ENCODE peak calls at places on chromosomes 11 and 22, in four cellular contexts. X is neural progenitor cell; Z is stimulated activated CD4-positive, alpha-beta T cell treated with anti-CD3 and anti-CD28 coated beads, Interleukin-15, amount 100 ng/mL, for 1 hour; L is HCT116. Y is an unnamed sample.

GRCh38 chr11:100930185-100930778 is 199.3 kb downstream of the PGR start:
- DNase-seq in X (peak; percentile 73), Z (no peak), L (peak; percentile 47), Y (no peak)

GRCh38 chr22:38336699-38337098 is 19.5 kb upstream of the CSNK1E start:
- DNase-seq in L (no peak), Z (no peak), X (no peak), Y (no peak)

GRCh38 chr11:18798941-18799469 is 7.4 kb upstream of the PTPN5 start:
- DNase-seq in L (no peak), X (no peak), Z (no peak), Y (no peak)

GRCh38 chr11:1485504-1485885 is 1.1 kb downstream of the MOB2 start:
- DNase-seq in L (no peak), X (no peak), Z (no peak), Y (no peak)

GRCh38 chr22:18954333-18954732 is 18.2 kb upstream of the PRODH start:
- DNase-seq in X (peak; percentile 81), L (no peak), Z (peak; percentile 31), Y (no peak)

GRCh38 chr11:45470151-45471001 is 184.2 kb upstream of the SYT13 start:
- DNase-seq in Z (no peak), L (no peak), X (no peak), Y (no peak)

GRCh38 chr11:128593281-128593680 is 5.9 kb upstream of the ETS1 start:
- DNase-seq in X (peak; percentile 88), Z (no peak), L (no peak), Y (no peak)

GRCh38 chr11:48094643-48095339 is 114.4 kb downstream of the PTPRJ start:
- DNase-seq in Z (no peak), X (no peak), L (no peak), Y (no peak)

GRCh38 chr11:3123761-3124733 is 41.1 kb downstream of the OSBPL5 start:
- DNase-seq in L (peak; percentile 34), Z (no peak), X (no peak), Y (no peak)

GRCh38 chr11:26715133-26715532 is 6.7 kb downstream of the SLC5A12 start:
- DNase-seq in Z (no peak), X (no peak), L (no peak), Y (no peak)

GRCh38 chr11:6719588-6719987 is 36.4 kb upstream of the MRPL17 start:
- DNase-seq in L (no peak), Z (no peak), X (no peak), Y (no peak)

GRCh38 chr11:31809857-31810778 is 1.0 kb downstream of the PAX6 start:
- DNase-seq in Z (no peak), X (peak; percentile 70), L (no peak), Y (no peak)

GRCh38 chr11:47716692-47717091 is 1.5 kb upstream of the AGBL2 start:
- DNase-seq in Z (no peak), L (no peak), X (no peak), Y (no peak)

GRCh38 chr11:2483426-2483825 is 38.6 kb downstream of the KCNQ1 start:
- DNase-seq in L (no peak), X (no peak), Z (no peak), Y (no peak)

GRCh38 chr11:66317766-66318575 is 1.1 kb upstream of the CD248 start:
- DNase-seq in L (no peak), X (peak; percentile 51), Z (no peak), Y (no peak)

GRCh38 chr22:23149743-23150238 is 4.5 kb downstream of the RAB36 start:
- DNase-seq in L (no peak), X (no peak), Z (no peak), Y (no peak)

GRCh38 chr11:24496728-24497396 is at the start of gene LUZP2:
- DNase-seq in X (peak; percentile 88), L (no peak), Z (no peak), Y (no peak)

GRCh38 chr11:1570001-1570453 is 2.0 kb downstream of the DUSP8 start:
- DNase-seq in Z (no peak), L (no peak), X (no peak), Y (no peak)

GRCh38 chr11:115607621-115608191 is 103.5 kb upstream of the CADM1 start:
- DNase-seq in L (no peak), Z (no peak), X (peak; percentile 31), Y (no peak)

GRCh38 chr11:121553806-121554205 is 101.0 kb upstream of the SORL1-AS1 start:
- DNase-seq in Z (no peak), X (no peak), L (peak; percentile 36), Y (no peak)

GRCh38 chr22:35315855-35316745 is 16.4 kb downstream of the TOM1 start:
- DNase-seq in L (no peak), X (no peak), Z (no peak), Y (no peak)

GRCh38 chr22:37561209-37562048 is 1.1 kb downstream of the CDC42EP1 start:
- DNase-seq in Z (peak; percentile 76), L (peak; percentile 73), X (peak; percentile 87), Y (peak; percentile 55)

GRCh38 chr22:39942433-39943213 is 17.6 kb upstream of the TMA7B start:
- DNase-seq in X (no peak), L (no peak), Z (no peak), Y (no peak)